ENCODE peak calls at places on chromosome 22, in four cellular contexts. M is GM12891, N is Peyer's patch, I is tibial nerve. L is an unnamed sample.

GRCh38 chr22:32911526-32911925 is 110.0 kb downstream of the TIMP3 start:
- DNase-seq in I (no peak), M (no peak), N (no peak), L (no peak)

GRCh38 chr22:49156662-49157285 is 670.9 kb downstream of the BRD1 start:
- DNase-seq in N (peak; percentile 50), M (no peak), I (no peak), L (no peak)

GRCh38 chr22:26608129-26608528 is 9.7 kb downstream of the CRYBB1 start:
- DNase-seq in M (no peak), N (no peak), I (no peak), L (no peak)

GRCh38 chr22:49657275-49657973 is 170.2 kb downstream of the BRD1 start:
- DNase-seq in M (peak; percentile 64), N (peak; percentile 50), I (peak; percentile 32), L (peak; percentile 81)

GRCh38 chr22:50483556-50483955 is 2.2 kb downstream of the ADM2 start:
- DNase-seq in N (no peak), I (no peak), M (no peak), L (no peak)

GRCh38 chr22:35212996-35213395 is 44.3 kb upstream of the HMGXB4 start:
- DNase-seq in I (no peak), N (no peak), M (no peak), L (no peak)

GRCh38 chr22:23772315-23773246 is at the start of gene MMP11:
- DNase-seq in I (no peak), M (peak; percentile 68), N (peak; percentile 82), L (peak; percentile 55)

GRCh38 chr22:29163808-29164207 is 41.9 kb upstream of the EMID1 start:
- DNase-seq in I (no peak), N (no peak), M (no peak), L (no peak)

GRCh38 chr22:40491990-40492631 is 121.7 kb downstream of the SGSM3 start:
- DNase-seq in M (peak; percentile 40), I (no peak), N (no peak), L (no peak)

GRCh38 chr22:35376728-35377472 is 4.0 kb upstream of the HMOX1 start:
- DNase-seq in I (peak; percentile 94), N (peak; percentile 86), M (peak; percentile 63), L (peak; percentile 90)

GRCh38 chr22:29041408-29041807 is 20.2 kb downstream of the C22orf31 start:
- DNase-seq in I (no peak), N (no peak), M (no peak), L (no peak)

GRCh38 chr22:47775686-47776085 is 1013.2 kb downstream of the TBC1D22A start:
- DNase-seq in M (no peak), N (no peak), I (no peak), L (no peak)

GRCh38 chr22:49712195-49712791 is 115.4 kb downstream of the BRD1 start:
- DNase-seq in N (no peak), M (no peak), I (no peak), L (peak; percentile 26)

GRCh38 chr22:27514612-27515011 is 286.9 kb downstream of the MN1 start:
- DNase-seq in M (no peak), N (no peak), I (no peak), L (no peak)

GRCh38 chr22:24703101-24703500 is 71.4 kb downstream of the PIWIL3 start:
- DNase-seq in I (no peak), M (no peak), N (peak; percentile 81), L (peak; percentile 78)

GRCh38 chr22:32535531-32536190 is 61.0 kb downstream of the FBXO7 start:
- DNase-seq in M (no peak), N (no peak), I (no peak), L (no peak)

GRCh38 chr22:26399288-26399687 is 29.8 kb upstream of the ASPHD2 start:
- DNase-seq in M (no peak), I (no peak), N (no peak), L (no peak)

GRCh38 chr22:40567106-40567505 is 69.4 kb downstream of the MRTFA start:
- DNase-seq in N (no peak), M (no peak), I (no peak), L (no peak)

GRCh38 chr22:23756891-23757290 is 2.7 kb upstream of the VPREB3 start:
- DNase-seq in M (no peak), N (no peak), I (no peak), L (no peak)

GRCh38 chr22:39233736-39234120 is 11.1 kb downstream of the PDGFB start:
- DNase-seq in N (no peak), I (no peak), M (no peak), L (no peak)

GRCh38 chr22:39558254-39558727 is 12.3 kb upstream of the CACNA1I start:
- DNase-seq in M (no peak), I (no peak), N (no peak), L (no peak)

GRCh38 chr22:22070371-22070824 is 87.8 kb upstream of the TOP3B start:
- DNase-seq in I (no peak), M (no peak), N (no peak), L (no peak)

GRCh38 chr22:19497245-19497644 is 17.5 kb downstream of the CDC45 start:
- DNase-seq in M (no peak), N (no peak), I (no peak), L (no peak)

GRCh38 chr22:19498154-19498865 is 18.6 kb downstream of the CDC45 start:
- DNase-seq in I (no peak), N (no peak), M (no peak), L (no peak)

GRCh38 chr22:19498866-19499190 is 19.1 kb downstream of the CDC45 start:
- DNase-seq in I (no peak), N (no peak), M (no peak), L (no peak)

GRCh38 chr22:19499880-19500242 is 20.1 kb downstream of the CDC45 start:
- DNase-seq in N (no peak), M (no peak), I (no peak), L (no peak)

GRCh38 chr22:19499236-19499879 is 19.6 kb downstream of the CDC45 start:
- DNase-seq in M (no peak), I (no peak), N (no peak), L (no peak)
- TF ChIP-seq POLR2A in M (no peak), I (no peak), N (no peak), L (no peak)

DNA sequence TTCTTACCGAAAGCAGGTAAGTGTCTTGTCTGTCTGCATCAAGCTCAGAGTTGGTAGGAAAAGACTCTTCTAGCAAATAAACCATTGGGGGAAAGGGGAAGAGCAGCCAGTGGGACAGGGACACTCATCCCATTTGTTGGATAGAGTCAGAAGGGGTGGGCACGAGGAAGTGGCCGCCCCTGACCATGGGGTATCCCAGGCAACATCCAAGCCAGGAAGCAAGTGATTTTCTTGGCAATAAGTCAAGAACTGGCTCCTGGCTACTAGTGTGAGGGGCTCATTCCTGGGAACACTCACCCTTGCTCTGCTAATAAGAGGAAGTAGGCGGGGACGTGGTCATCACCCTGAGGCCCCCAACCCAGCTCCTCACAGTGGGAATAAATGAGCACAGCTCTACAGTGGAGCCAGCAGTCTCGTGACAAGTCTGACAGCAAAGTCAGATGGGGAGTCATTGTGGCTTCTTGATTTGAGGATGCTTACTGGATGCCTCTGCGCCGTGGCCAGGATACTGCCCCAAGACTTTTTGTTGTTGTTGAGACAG is 6.7 kb downstream of the SLC25A18 start:
- DNase-seq in N (no peak), M (no peak), I (no peak), L (no peak)
- TF ChIP-seq POLR2A in N (no peak), M (no peak), I (no peak), L (no peak)

DNA sequence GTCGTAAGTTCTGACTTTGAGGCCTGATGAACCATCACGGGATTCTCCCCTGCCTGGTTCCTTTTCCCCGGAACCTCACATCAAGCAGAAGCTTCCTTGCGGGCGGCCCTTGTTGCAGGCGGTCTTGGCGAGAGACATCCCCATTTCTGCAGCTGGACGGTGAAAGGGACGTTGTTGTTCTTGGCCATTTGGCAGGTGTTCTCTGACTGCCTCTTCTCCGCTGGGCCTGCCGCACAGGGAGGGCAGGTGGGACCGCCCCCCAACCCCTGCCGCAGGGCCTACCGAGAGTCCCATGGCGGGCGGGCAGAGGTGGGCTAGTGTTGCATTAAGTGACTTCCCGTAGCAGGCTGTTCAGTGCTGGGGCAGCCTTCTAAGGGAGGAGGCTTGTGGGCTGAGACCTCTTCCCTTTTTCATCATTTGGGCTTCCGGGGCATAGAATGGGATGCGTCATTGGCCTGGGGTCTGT is 26.9 kb upstream of the GRAMD4 start:
- DNase-seq in N (no peak), I (no peak), M (no peak), L (no peak)
- TF ChIP-seq POLR2A in N (no peak), I (peak; percentile 44), M (no peak), L (no peak)

GRCh38 chr22:30356392-30357230 is at the start of the genes CCDC157 and SF3A1:
- DNase-seq in N (peak; percentile 93), M (peak; percentile 95), I (peak; percentile 65), L (peak; percentile 93)
- TF ChIP-seq POLR2A in N (peak; percentile 91), M (peak; percentile 93), I (peak; percentile 93), L (peak; percentile 94)

DNA sequence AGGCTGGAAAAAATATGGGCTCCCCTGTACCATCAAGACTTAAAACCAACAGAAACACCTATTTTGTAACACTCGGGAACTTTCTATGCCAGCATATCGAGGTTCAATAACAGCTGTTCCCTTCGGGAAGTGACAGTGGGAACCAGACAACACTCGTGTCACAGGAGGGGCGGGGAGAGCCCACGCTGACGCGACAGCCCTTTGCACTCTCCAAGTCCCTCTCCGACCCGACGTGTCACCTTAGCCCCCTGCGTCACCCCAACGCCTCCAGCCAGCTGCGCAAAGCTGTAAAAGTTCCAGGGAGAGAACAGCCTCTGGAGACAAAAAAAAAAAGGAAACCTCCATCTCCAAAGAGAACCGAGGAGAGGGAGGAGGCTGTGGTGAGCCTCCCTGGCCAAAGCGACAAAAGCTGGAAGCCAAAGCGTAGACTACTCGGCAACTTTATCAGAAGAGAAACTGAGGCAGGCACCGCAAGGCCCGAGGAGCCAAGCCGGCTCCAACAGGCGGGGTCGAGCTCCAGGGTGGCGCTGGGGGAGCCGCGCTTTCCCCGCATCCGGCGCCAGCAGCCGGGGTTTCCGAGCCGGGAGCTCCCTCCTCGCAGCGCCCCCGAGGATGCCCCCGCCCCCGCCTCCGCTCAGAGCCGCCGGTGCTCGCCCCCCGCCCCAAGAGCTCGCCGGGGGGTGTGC is 751 bp downstream of the ARFGAP3 start:
- DNase-seq in I (no peak), M (peak; percentile 37), N (peak; percentile 73), L (peak; percentile 53)
- TF ChIP-seq POLR2A in I (peak; percentile 16), M (no peak), N (peak; percentile 50), L (no peak)

L was measured in erythroblast.